ENCODE peak calls at places on chromosomes 1 and 21, in eight cellular contexts. F is heart right ventricle, Z is BJ, T is HCT116, K is sigmoid colon, H is upper lobe of right lung, P is AG04449, X is WERI-Rb-1. N is an unnamed sample.

GRCh38 chr1:85320371-85321131 is 44.1 kb upstream of the BCL10 start:
- DNase-seq in K (no peak), X (no peak), H (no peak), F (no peak), T (no peak), Z (no peak), P (no peak), N (no peak)

GRCh38 chr1:92211166-92211565 is 6.5 kb upstream of the C1orf146 start:
- DNase-seq in F (no peak), X (no peak), Z (no peak), T (no peak), P (peak; percentile 58), K (no peak), H (no peak), N (no peak)

GRCh38 chr1:92094112-92094511 is 14.0 kb downstream of the BTBD8 start:
- DNase-seq in Z (no peak), P (no peak), H (no peak), K (no peak), X (no peak), T (no peak), F (no peak), N (no peak)

GRCh38 chr1:18365099-18365705 is 115.5 kb upstream of the KLHDC7A start:
- DNase-seq in T (no peak), F (no peak), H (peak; percentile 54), P (no peak), K (no peak), Z (no peak), X (no peak), N (no peak)

GRCh38 chr1:156394835-156395461 is 25.9 kb downstream of the RHBG start:
- DNase-seq in K (no peak), H (no peak), T (no peak), P (no peak), X (no peak), F (no peak), Z (no peak), N (no peak)

GRCh38 chr1:25724201-25724600 is 75.8 kb upstream of the SELENON start:
- DNase-seq in F (no peak), X (no peak), H (no peak), P (no peak), Z (no peak), K (no peak), T (no peak), N (no peak)

GRCh38 chr21:31088196-31088751 is 50.0 kb upstream of the KRTAP19-8 start:
- DNase-seq in X (no peak), Z (no peak), T (no peak), F (no peak), K (no peak), H (no peak), P (no peak), N (no peak)

GRCh38 chr1:241482761-241483250 is 36.7 kb downstream of the FH start:
- DNase-seq in Z (peak; percentile 76), P (peak; percentile 24), F (no peak), K (no peak), X (no peak), H (no peak), T (peak; percentile 56), N (no peak)

GRCh38 chr1:202275061-202275770 is 66.5 kb downstream of the UBE2T start:
- DNase-seq in Z (no peak), T (no peak), K (no peak), F (no peak), H (no peak), P (no peak), X (peak; percentile 97), N (no peak)

GRCh38 chr1:226636847-226637096 is 88.2 kb downstream of the STUM start:
- DNase-seq in H (no peak), F (no peak), P (no peak), K (no peak), X (no peak), T (no peak), Z (no peak), N (no peak)

GRCh38 chr1:85692730-85693314 is 15.4 kb downstream of the ZNHIT6 start:
- DNase-seq in P (no peak), X (no peak), K (no peak), T (peak; percentile 6), H (no peak), Z (peak; percentile 28), F (no peak), N (no peak)

GRCh38 chr21:45103966-45104520 is 29.7 kb downstream of the ADARB1 start:
- DNase-seq in F (no peak), H (no peak), K (no peak), X (no peak), Z (no peak), T (no peak), P (no peak), N (no peak)

GRCh38 chr1:1023700-1024099 is 3.8 kb downstream of the AGRN start:
- DNase-seq in T (no peak), K (no peak), P (no peak), X (no peak), Z (no peak), H (no peak), F (no peak), N (no peak)

GRCh38 chr1:245605480-245606156 is 450.8 kb downstream of the KIF26B start:
- DNase-seq in P (peak; percentile 29), X (no peak), H (no peak), F (no peak), T (no peak), K (no peak), Z (peak; percentile 60), N (no peak)

GRCh38 chr1:222546548-222547259 is 1.2 kb downstream of the HHIPL2 start:
- DNase-seq in H (no peak), P (peak; percentile 45), T (no peak), K (no peak), Z (peak; percentile 62), X (peak; percentile 15), F (no peak), N (no peak)

GRCh38 chr1:81478217-81478616 is 322.5 kb upstream of the ADGRL2 start:
- DNase-seq in T (no peak), K (no peak), Z (no peak), F (peak; percentile 67), P (no peak), H (no peak), X (no peak), N (no peak)
- TF ChIP-seq CTCF in T (no peak), K (no peak), Z (no peak), F (no peak), P (no peak), H (no peak), X (no peak), N (no peak)

DNA sequence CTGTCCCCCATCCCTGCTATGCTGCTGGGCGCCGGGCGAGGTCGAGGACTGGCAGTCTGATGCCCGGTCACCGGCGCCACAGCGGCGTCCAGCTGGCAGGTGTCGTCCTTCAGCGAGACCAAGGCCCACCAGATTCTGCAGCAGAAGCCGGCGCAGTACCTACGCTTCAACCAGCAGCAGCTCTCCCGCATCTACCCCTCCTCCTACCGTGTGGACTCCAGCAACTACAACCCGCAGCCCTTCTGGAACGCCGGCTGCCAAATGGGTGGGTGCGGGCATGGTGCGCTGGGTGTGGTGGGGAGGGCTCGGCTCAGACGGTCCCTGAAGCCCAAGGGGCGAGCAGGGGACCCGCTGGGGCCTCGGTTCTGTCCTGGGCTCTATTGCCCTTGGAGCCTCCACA is 20.7 kb downstream of the PLCH2 start:
- DNase-seq in K (no peak), Z (no peak), H (no peak), F (no peak), P (no peak), T (no peak), X (no peak), N (no peak)
- H3K4me3 ChIP-seq in K (no peak overlapping the region), Z (no peak overlapping the region), H (no peak overlapping the region), F (no peak overlapping the region), P (no peak overlapping the region), T (no peak overlapping the region), X (no peak overlapping the region), N (no peak overlapping the region)

GRCh38 chr1:23798662-23799142 is 1.9 kb downstream of the GALE start:
- DNase-seq in Z (no peak), X (no peak), K (no peak), F (no peak), P (no peak), H (peak; percentile 68), T (no peak), N (no peak)
- TF ChIP-seq CTCF in Z (peak; percentile 14), X (no peak), K (no peak), F (no peak), P (no peak), H (peak; percentile 7), T (peak; percentile 24), N (peak; percentile 23)

DNA sequence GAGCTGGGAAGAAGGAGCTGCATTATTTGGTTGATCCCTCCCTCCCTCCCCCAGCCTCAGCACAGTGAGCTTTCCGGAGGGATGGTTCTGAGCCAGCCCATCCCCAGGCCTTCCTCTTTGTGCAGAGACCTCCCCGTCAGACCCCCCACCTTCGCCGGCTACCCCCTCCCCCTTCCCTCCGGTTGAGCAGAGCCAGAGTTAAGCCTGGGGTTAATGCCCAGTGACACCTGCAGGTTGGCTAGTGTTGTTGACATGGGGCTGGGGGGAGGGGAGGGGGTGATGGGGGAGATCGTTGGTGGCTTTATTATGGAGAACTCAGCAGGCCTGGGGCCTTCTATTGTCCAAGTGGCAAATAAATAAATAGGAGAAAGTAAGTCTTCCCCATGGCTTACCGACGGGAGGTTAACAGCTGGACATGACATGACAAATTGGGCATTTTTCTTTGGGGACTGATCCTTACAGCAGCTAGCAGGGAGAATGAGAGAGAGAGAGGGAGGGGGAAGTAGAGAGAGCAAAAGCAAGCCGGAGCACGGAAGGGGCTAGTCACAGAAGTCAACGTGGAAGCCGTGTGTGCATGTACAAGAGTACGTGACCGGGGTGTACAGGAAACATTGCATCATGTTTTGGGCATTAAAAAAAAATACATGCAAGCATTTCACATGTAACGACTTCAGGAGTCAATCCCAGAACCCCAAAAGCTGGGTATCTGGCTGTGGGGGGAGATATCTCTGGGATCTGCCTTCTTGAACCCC is 131.0 kb downstream of the TMEM53 start:
- DNase-seq in H (peak; percentile 26), T (no peak), F (no peak), P (no peak), X (peak; percentile 91), K (no peak), Z (no peak), N (no peak)
- H3K4me3 ChIP-seq in H (no peak overlapping the region), T (no peak overlapping the region), F (no peak overlapping the region), P (no peak overlapping the region), X (peak overlapping the region; percentile 11), K (no peak overlapping the region), Z (no peak overlapping the region), N (no peak overlapping the region)

DNA sequence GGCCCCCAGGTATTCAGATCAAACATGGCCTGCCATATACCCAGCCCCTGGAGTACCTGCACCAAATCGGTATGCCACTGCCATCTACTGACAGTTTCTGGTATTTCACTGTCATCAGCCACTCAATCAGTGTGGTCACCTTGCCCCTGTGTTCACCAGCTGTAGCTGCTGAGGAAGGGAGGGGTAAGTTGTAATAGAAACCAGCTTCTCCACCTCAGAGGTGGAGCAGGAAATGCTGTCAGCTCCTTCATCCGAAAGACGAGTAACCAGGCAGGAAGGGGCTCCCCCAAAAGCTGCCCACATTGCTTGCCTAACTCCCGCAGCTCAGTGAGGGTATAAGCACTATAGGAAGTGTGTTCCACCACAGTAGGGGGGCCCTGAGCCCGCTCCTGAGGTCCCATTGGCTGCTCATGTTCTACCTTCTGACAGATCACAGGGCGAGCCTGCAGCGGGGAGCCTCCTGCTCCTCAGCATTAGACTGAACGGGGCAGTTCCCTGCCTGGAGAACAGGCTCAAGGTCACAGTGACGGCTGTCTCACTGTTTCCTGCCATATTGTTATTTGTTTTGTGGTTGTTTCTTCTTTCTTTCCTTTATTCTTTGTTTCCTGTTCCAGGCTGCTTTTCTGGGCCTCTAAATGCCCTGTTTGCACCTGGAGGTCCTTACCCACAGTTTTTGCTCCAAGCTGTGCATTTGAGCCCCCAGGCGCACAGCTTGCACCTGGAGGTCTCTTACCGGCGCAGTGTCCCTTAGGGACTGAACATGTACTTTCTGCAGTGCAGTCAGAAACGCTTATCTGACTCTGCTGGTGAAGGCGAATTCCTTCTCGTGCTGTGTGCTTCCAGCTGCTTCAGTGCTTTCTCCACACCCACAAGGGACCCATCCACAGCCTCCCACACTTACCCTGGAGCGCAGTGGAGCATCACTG is 1638.3 kb downstream of the MRPL39 start:
- DNase-seq in P (no peak), X (peak; percentile 73), F (no peak), T (no peak), H (no peak), K (no peak), Z (no peak), N (peak; percentile 10)
- TF ChIP-seq CTCF in P (peak; percentile 62), X (peak; percentile 76), F (peak; percentile 57), T (no peak), H (peak; percentile 56), K (no peak), Z (no peak), N (peak; percentile 64)